ENCODE peak calls at places on chromosomes 11 and 22, in eight cellular contexts. T is neuronal stem cell, G is PC-3, P is GM23248, M is neural progenitor cell, F is astrocyte, Z is HCT116, O is endothelial cell of umbilical vein. B is an unnamed sample.

GRCh38 chr11:114088216-114088615 is 28.7 kb downstream of the ZBTB16 start:
- DNase-seq in T (no peak), G (peak), F (no peak), Z (no peak), P (no peak), O (no peak), M (no peak), B (no peak)

GRCh38 chr22:45483918-45484499 is 18.7 kb upstream of the FBLN1 start:
- DNase-seq in T (no peak), M (no peak), O (no peak), Z (no peak), F (no peak), P (no peak), G (no peak), B (no peak)

GRCh38 chr11:61138940-61139339 is 22.3 kb downstream of the VPS37C start:
- DNase-seq in P (peak), Z (no peak), M (no peak), G (no peak), F (peak), O (no peak), T (no peak), B (peak)

GRCh38 chr11:3091846-3092602 is 34.8 kb upstream of the CARS1 start:
- DNase-seq in M (peak), F (peak), O (peak), Z (peak), G (peak), T (peak), P (peak), B (peak)

GRCh38 chr22:50299724-50300619 is 7.5 kb downstream of the PLXNB2 start:
- DNase-seq in M (peak), T (no peak), G (no peak), P (peak), F (no peak), O (no peak), Z (no peak), B (no peak)

GRCh38 chr22:25712661-25713400 is 29.2 kb upstream of the MYO18B start:
- DNase-seq in O (no peak), P (no peak), G (no peak), Z (no peak), M (no peak), F (no peak), T (no peak), B (no peak)

GRCh38 chr11:57515332-57516060 is at the start of gene SLC43A1:
- DNase-seq in O (peak), F (peak), Z (no peak), M (peak), T (no peak), G (peak), P (peak), B (peak)

GRCh38 chr22:47329727-47330653 is 567.5 kb downstream of the TBC1D22A start:
- DNase-seq in M (no peak), P (no peak), G (no peak), F (no peak), O (no peak), Z (no peak), T (no peak), B (no peak)

GRCh38 chr11:124329787-124330478 is 9.9 kb upstream of the OR8D2 start:
- DNase-seq in O (peak), F (peak), M (no peak), Z (no peak), G (peak), T (no peak), P (peak), B (peak)

GRCh38 chr22:24950272-24950902 is 2.1 kb upstream of the KIAA1671 start:
- DNase-seq in M (peak), P (peak), Z (no peak), G (no peak), F (peak), O (no peak), T (no peak), B (no peak)

GRCh38 chr11:19846654-19847330 is 134.2 kb downstream of the NAV2 start:
- DNase-seq in G (no peak), O (no peak), M (no peak), P (peak), T (no peak), Z (no peak), F (peak), B (no peak)

GRCh38 chr11:128544625-128545024 is 42.7 kb downstream of the ETS1 start:
- DNase-seq in F (no peak), T (no peak), M (peak), Z (no peak), G (no peak), O (peak), P (peak), B (peak)

GRCh38 chr11:8828580-8829358 is 82.2 kb upstream of the AKIP1 start:
- DNase-seq in T (no peak), M (no peak), O (no peak), P (peak), F (peak), Z (no peak), G (no peak), B (no peak)

GRCh38 chr11:76702378-76703128 is 32.0 kb upstream of the LRRC32 start:
- DNase-seq in P (peak), Z (no peak), M (no peak), G (no peak), F (no peak), T (no peak), O (no peak), B (no peak)

GRCh38 chr22:28116261-28116673 is 197.2 kb upstream of the PITPNB start:
- DNase-seq in O (no peak), F (peak), Z (no peak), T (no peak), G (peak), M (no peak), P (peak), B (peak)

GRCh38 chr11:15625691-15626090 is 511.0 kb downstream of the INSC start:
- DNase-seq in M (no peak), O (no peak), F (no peak), G (no peak), Z (no peak), P (no peak), T (no peak), B (no peak)

GRCh38 chr11:44017443-44018126 is 30.2 kb upstream of the ACCSL start:
- DNase-seq in P (peak), O (no peak), T (no peak), F (no peak), Z (no peak), G (peak), M (no peak), B (no peak)

GRCh38 chr11:64233913-64234839 is at the start of gene VEGFB:
- DNase-seq in Z (no peak), O (peak), G (peak), P (peak), F (no peak), T (no peak), M (peak), B (peak)

GRCh38 chr22:42202669-42203068 is 67.8 kb downstream of the TCF20 start:
- DNase-seq in G (no peak), Z (no peak), T (no peak), P (no peak), O (no peak), F (peak), M (no peak), B (peak)

GRCh38 chr11:7034019-7034418 is 13.7 kb downstream of the NLRP14 start:
- DNase-seq in F (no peak), Z (no peak), O (no peak), P (no peak), T (no peak), M (no peak), G (no peak), B (no peak)

GRCh38 chr22:48494968-48495750 is 1332.5 kb downstream of the BRD1 start:
- DNase-seq in G (no peak), O (no peak), F (no peak), Z (no peak), P (no peak), M (no peak), T (no peak), B (no peak)

GRCh38 chr22:35631597-35631996 is 14.5 kb upstream of the MB start:
- DNase-seq in F (no peak), P (peak), O (peak), T (no peak), M (no peak), G (peak), Z (peak), B (peak)

GRCh38 chr11:121671276-121672168 is 218.8 kb upstream of the SORL1-AS1 start:
- DNase-seq in M (no peak), P (peak), F (peak), Z (no peak), T (no peak), G (no peak), O (no peak), B (no peak)

GRCh38 chr11:77470504-77470903 is 3.4 kb downstream of the PAK1 start:
- DNase-seq in P (no peak), O (no peak), F (no peak), M (no peak), Z (no peak), G (no peak), T (no peak), B (no peak)

GRCh38 chr22:31313366-31314147 is 21.3 kb upstream of the PIK3IP1 start:
- DNase-seq in Z (peak), O (peak), P (peak), T (peak), M (peak), F (peak), G (peak), B (peak)
- H3K9ac ChIP-seq in Z (no peak), O (no peak), P (peak), T (no peak), M (no peak), F (no peak), G (no peak), B (no peak)

DNA sequence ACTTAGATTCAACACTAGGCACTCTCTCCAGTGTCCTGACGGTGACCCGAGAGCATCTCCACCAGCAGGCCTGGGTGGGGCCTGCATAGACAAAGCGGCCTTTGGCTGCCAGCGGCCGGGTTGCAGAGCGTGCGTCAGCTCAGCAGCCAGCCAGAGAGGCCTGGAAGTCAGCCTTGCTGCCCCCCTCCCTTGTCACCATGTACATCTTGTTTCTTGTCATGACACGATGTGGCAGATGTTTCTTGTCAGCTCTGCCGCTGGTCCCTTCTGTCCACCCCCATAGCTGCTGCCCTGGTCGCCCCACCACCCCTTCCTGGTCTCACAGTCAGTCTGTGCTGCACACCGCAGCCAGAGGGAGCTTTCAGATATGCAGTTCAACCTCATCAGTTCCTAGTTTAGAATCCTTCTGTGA is 33.1 kb upstream of the CBX7 start:
- DNase-seq in P (peak), M (no peak), T (no peak), O (no peak), Z (no peak), F (no peak), G (no peak), B (no peak)
- H3K9ac ChIP-seq in P (peak), M (no peak), T (peak), O (no peak), Z (no peak), F (no peak), G (no peak), B (peak)

GRCh38 chr22:38783095-38783710 is 10.7 kb downstream of the DNAL4 start:
- DNase-seq in G (no peak), F (no peak), M (no peak), Z (no peak), P (no peak), O (no peak), T (no peak), B (no peak)
- H3K9ac ChIP-seq in G (no peak), F (peak), M (no peak), Z (no peak), P (peak), O (no peak), T (peak), B (no peak)

DNA sequence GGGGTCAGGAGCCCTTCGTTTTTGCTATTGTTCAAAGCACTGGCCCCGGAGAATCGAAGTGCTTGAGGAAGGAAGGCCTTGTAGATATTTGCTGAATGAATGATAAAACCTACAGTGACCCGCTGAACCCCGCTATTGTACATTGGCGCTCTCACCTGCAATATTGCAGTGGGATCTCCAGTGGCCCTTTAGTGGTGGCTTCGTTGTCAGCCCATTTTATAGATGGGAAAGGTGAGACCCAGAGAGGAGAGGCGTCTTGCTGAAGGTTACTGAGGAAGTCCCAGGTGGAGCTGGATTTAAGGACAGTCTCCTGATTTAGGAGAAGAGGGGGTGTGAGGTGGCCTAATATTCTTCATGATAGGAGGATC is 1.2 kb downstream of the CDC42EP2 start:
- DNase-seq in M (no peak), Z (no peak), T (no peak), F (no peak), O (no peak), G (peak), P (no peak), B (no peak)
- H3K9ac ChIP-seq in M (no peak), Z (peak), T (no peak), F (peak), O (peak), G (peak), P (peak), B (peak)

GRCh38 chr11:94544582-94544831 is 786 bp downstream of the FUT4 start:
- DNase-seq in M (no peak), G (no peak), F (no peak), P (no peak), O (no peak), Z (no peak), T (no peak), B (no peak)
- H3K9ac ChIP-seq in M (no peak), G (peak), F (peak), P (peak), O (peak), Z (peak), T (peak), B (peak)

B was measured in adipocyte.